ENCODE peak calls at places on chromosomes 2 and 18, in four cellular contexts. X is cardiac muscle cell; W is CD8-positive, alpha-beta T cell; M is Calu3. L is an unnamed sample.

GRCh38 chr2:36655456-36655855 is 41.1 kb upstream of the VIT start:
- DNase-seq in W (no peak), M (no peak), X (no peak), L (no peak)

GRCh38 chr2:96931461-96931860 is 54.9 kb downstream of the FAM178B start:
- DNase-seq in M (no peak), W (no peak), X (no peak), L (no peak)

GRCh38 chr18:11986061-11986460 is 4.8 kb downstream of the IMPA2 start:
- DNase-seq in W (no peak), X (no peak), M (no peak), L (no peak)

GRCh38 chr2:70647873-70648481 is 94.4 kb upstream of the TGFA start:
- DNase-seq in X (peak; percentile 79), W (peak; percentile 78), M (peak; percentile 86), L (peak; percentile 87)

GRCh38 chr2:24891201-24891600 is 28.8 kb downstream of the ADCY3 start:
- DNase-seq in M (no peak), X (no peak), W (no peak), L (no peak)

GRCh38 chr2:105877945-105878344 is 133.2 kb downstream of the NCK2 start:
- DNase-seq in W (no peak), M (no peak), X (no peak), L (no peak)

GRCh38 chr2:197804758-197805597 is 585 bp downstream of the PLCL1 start:
- DNase-seq in M (peak; percentile 44), X (peak; percentile 63), W (peak; percentile 37), L (peak; percentile 30)

GRCh38 chr2:238854246-238854645 is 6.4 kb downstream of the TWIST2 start:
- DNase-seq in M (no peak), W (no peak), X (no peak), L (no peak)

GRCh38 chr18:79692886-79693285 is 13.3 kb downstream of the CTDP1 start:
- DNase-seq in X (no peak), M (no peak), W (no peak), L (no peak)

GRCh38 chr2:18209934-18210639 is 331.6 kb downstream of the KCNS3 start:
- DNase-seq in X (no peak), W (no peak), M (no peak), L (no peak)

GRCh38 chr2:99112617-99113016 is 28.9 kb upstream of the C2orf15 start:
- DNase-seq in M (no peak), W (no peak), X (no peak), L (no peak)

GRCh38 chr2:20633794-20634259 is 17.1 kb downstream of the HS1BP3 start:
- DNase-seq in M (peak; percentile 94), X (no peak), W (no peak), L (no peak)